ENCODE peak calls at places on chromosomes 11 and 22, in ten cellular contexts. R, E, B, W, K, Z, G, J, S and I are unnamed samples.

GRCh38 chr11:69545976-69546617 is 64.6 kb downstream of the LINC01488 start:
- DNase-seq in J (no peak), W (no peak), G (no peak), S (no peak), R (no peak), B (no peak), K (no peak), E (no peak), Z (no peak), I (no peak)

GRCh38 chr11:10657308-10658271 is 36.0 kb downstream of the IRAG1 start:
- DNase-seq in B (no peak), E (no peak), S (no peak), R (no peak), J (no peak), K (no peak), W (peak), Z (no peak), G (no peak), I (no peak)

GRCh38 chr11:15714641-15715399 is 600.1 kb downstream of the INSC start:
- DNase-seq in K (no peak), W (no peak), E (peak), S (no peak), Z (no peak), G (no peak), J (no peak), R (no peak), B (no peak), I (no peak)

GRCh38 chr11:103907548-103908455 is 128.6 kb upstream of the DDI1 start:
- DNase-seq in Z (no peak), K (no peak), S (no peak), W (peak), B (peak), R (no peak), E (no peak), G (no peak), J (no peak), I (peak)

GRCh38 chr11:71311928-71312510 is 59.6 kb upstream of the SHANK2 start:
- DNase-seq in W (no peak), J (no peak), S (no peak), K (no peak), G (no peak), R (no peak), Z (no peak), B (no peak), E (no peak), I (no peak)

GRCh38 chr11:70076461-70076931 is 1.6 kb upstream of the ANO1 start:
- DNase-seq in Z (no peak), S (no peak), E (no peak), G (no peak), W (no peak), K (no peak), R (no peak), B (no peak), J (no peak), I (no peak)

GRCh38 chr11:128299132-128299726 is 288.1 kb downstream of the ETS1 start:
- DNase-seq in J (no peak), E (no peak), K (no peak), W (no peak), Z (no peak), G (no peak), B (no peak), R (no peak), S (peak), I (no peak)

GRCh38 chr11:19730373-19730772 is 17.7 kb downstream of the NAV2 start:
- DNase-seq in W (no peak), S (no peak), B (no peak), Z (no peak), R (no peak), J (peak), E (no peak), G (no peak), K (peak), I (no peak)

GRCh38 chr11:69726019-69726418 is 22.2 kb upstream of the FGF19 start:
- DNase-seq in B (no peak), R (no peak), G (no peak), E (no peak), J (no peak), W (peak), K (no peak), Z (no peak), S (no peak), I (no peak)

GRCh38 chr11:9738126-9738525 is 74.2 kb downstream of the SWAP70 start:
- DNase-seq in J (no peak), S (no peak), W (no peak), R (no peak), K (no peak), E (no peak), B (no peak), Z (no peak), G (no peak), I (no peak)

GRCh38 chr11:66115638-66116410 is 45.8 kb downstream of the PACS1 start:
- DNase-seq in J (no peak), G (no peak), B (no peak), Z (no peak), K (no peak), E (no peak), S (no peak), R (no peak), W (no peak), I (peak)

GRCh38 chr11:59106363-59107336 is at the start of gene FAM111B:
- DNase-seq in B (peak), W (peak), G (no peak), S (peak), E (peak), K (peak), Z (peak), R (peak), J (peak), I (peak)

GRCh38 chr11:9065614-9066431 is 25.6 kb downstream of the SCUBE2 start:
- DNase-seq in K (no peak), J (no peak), G (no peak), E (no peak), S (no peak), R (no peak), W (no peak), B (no peak), Z (no peak), I (no peak)

GRCh38 chr22:30190619-30191018 is 55.9 kb downstream of the LIF start:
- DNase-seq in K (no peak), S (no peak), J (no peak), R (no peak), Z (no peak), G (no peak), E (no peak), W (no peak), B (no peak), I (no peak)

GRCh38 chr11:72216638-72217037 is at the start of gene FOLR2:
- DNase-seq in S (no peak), J (no peak), G (no peak), K (no peak), R (no peak), B (no peak), W (no peak), E (no peak), Z (no peak), I (no peak)

GRCh38 chr22:23542933-23543332 is 37.2 kb downstream of the IGLL1 start:
- DNase-seq in J (no peak), K (no peak), B (no peak), R (no peak), W (peak), E (no peak), Z (no peak), G (no peak), S (no peak), I (no peak)

GRCh38 chr11:64334764-64335741 is 5.0 kb upstream of the CCDC88B start:
- DNase-seq in W (peak), G (no peak), R (no peak), S (peak), J (no peak), E (peak), K (peak), Z (no peak), B (peak), I (no peak)

GRCh38 chr11:13465909-13466371 is 2.9 kb upstream of the BTBD10 start:
- DNase-seq in J (no peak), G (no peak), R (no peak), Z (no peak), B (peak), W (peak), K (peak), E (peak), S (no peak), I (no peak)

GRCh38 chr22:49238181-49239141 is 589.2 kb downstream of the BRD1 start:
- DNase-seq in W (no peak), Z (no peak), G (no peak), J (no peak), E (no peak), R (no peak), B (no peak), K (no peak), S (no peak), I (no peak)

GRCh38 chr11:8870461-8871282 is 40.3 kb upstream of the AKIP1 start:
- DNase-seq in S (peak), K (peak), J (no peak), E (peak), R (no peak), G (no peak), Z (no peak), B (peak), W (peak), I (no peak)

GRCh38 chr11:62752994-62753735 is 795 bp downstream of the ZBTB3 start:
- DNase-seq in R (no peak), E (no peak), B (no peak), J (no peak), G (no peak), W (no peak), K (no peak), Z (no peak), S (peak), I (no peak)

GRCh38 chr11:114131366-114131963 is 72.0 kb downstream of the ZBTB16 start:
- DNase-seq in R (no peak), S (no peak), E (no peak), K (no peak), J (no peak), B (no peak), W (no peak), G (no peak), Z (peak), I (no peak)

GRCh38 chr11:82494988-82495432 is 238.7 kb downstream of the FAM181B start:
- DNase-seq in W (peak), J (no peak), B (peak), R (no peak), Z (no peak), S (peak), E (no peak), K (no peak), G (no peak), I (no peak)

GRCh38 chr11:48081151-48082010 is 101.0 kb downstream of the PTPRJ start:
- DNase-seq in K (no peak), Z (no peak), E (no peak), S (no peak), B (peak), G (no peak), J (peak), R (no peak), W (peak), I (no peak)

GRCh38 chr11:13668102-13668956 is at the start of gene FAR1:
- DNase-seq in S (peak), W (peak), J (peak), E (peak), R (peak), B (peak), G (peak), K (peak), Z (peak), I (peak)

GRCh38 chr11:96200243-96200642 is 142.8 kb downstream of the MAML2 start:
- DNase-seq in R (no peak), E (no peak), W (peak), K (no peak), J (no peak), G (no peak), S (no peak), B (no peak), Z (no peak), I (no peak)

GRCh38 chr11:99494065-99494464 is 473.3 kb downstream of the CNTN5 start:
- DNase-seq in W (no peak), G (no peak), Z (no peak), K (no peak), S (no peak), R (no peak), B (no peak), E (no peak), J (no peak), I (no peak)

GRCh38 chr22:49481651-49482399 is 345.8 kb downstream of the BRD1 start:
- DNase-seq in E (peak), K (peak), G (no peak), W (no peak), Z (no peak), S (peak), B (peak), R (no peak), J (no peak), I (no peak)

GRCh38 chr22:42745118-42745517 is 24.4 kb upstream of the A4GALT start:
- DNase-seq in Z (no peak), R (no peak), J (no peak), G (no peak), S (no peak), W (peak), K (no peak), B (no peak), E (no peak), I (no peak)

GRCh38 chr22:46055176-46055850 is 78.4 kb upstream of the WNT7B start:
- DNase-seq in S (no peak), Z (no peak), R (no peak), W (peak), B (no peak), K (no peak), J (no peak), G (no peak), E (peak), I (peak)

GRCh38 chr11:9796854-9797253 is 133.0 kb downstream of the SWAP70 start:
- DNase-seq in Z (no peak), K (no peak), W (no peak), S (no peak), B (no peak), R (no peak), E (no peak), J (no peak), G (no peak), I (no peak)

GRCh38 chr11:17328856-17329490 is 22.6 kb upstream of the NCR3LG1 start:
- DNase-seq in E (peak), J (no peak), S (no peak), R (no peak), G (no peak), Z (no peak), W (no peak), B (no peak), K (peak), I (no peak)

GRCh38 chr11:45880772-45881570 is 4.5 kb upstream of the MAPK8IP1 start:
- DNase-seq in S (no peak), R (no peak), B (no peak), W (no peak), K (peak), J (no peak), G (no peak), E (no peak), Z (no peak), I (no peak)

GRCh38 chr11:132142102-132142501 is 771.7 kb downstream of the NTM start:
- DNase-seq in J (no peak), G (no peak), S (no peak), R (no peak), B (no peak), W (no peak), E (no peak), Z (no peak), K (no peak), I (no peak)

GRCh38 chr11:123060265-123061000 is 1.5 kb downstream of the HSPA8 start:
- DNase-seq in S (no peak), B (no peak), E (no peak), Z (no peak), R (no peak), G (no peak), K (peak), J (no peak), W (peak), I (no peak)

GRCh38 chr11:7522106-7522505 is 8.3 kb downstream of the PPFIBP2 start:
- DNase-seq in R (no peak), G (no peak), Z (no peak), W (no peak), K (no peak), J (no peak), B (no peak), S (no peak), E (no peak), I (no peak)

GRCh38 chr11:76801736-76802135 is 18.6 kb downstream of the TSKU start:
- DNase-seq in S (no peak), G (no peak), Z (no peak), R (no peak), J (no peak), W (no peak), B (no peak), K (no peak), E (no peak), I (no peak)